ENCODE peak calls at places on chromosomes 2 and 18, in five cellular contexts. F, Q, V, I and G are unnamed samples.

GRCh38 chr2:218272531-218273212 is 2.4 kb downstream of the PNKD start:
- DNase-seq in V (peak), I (peak), F (peak), Q (peak), G (peak)

GRCh38 chr2:84302513-84303412 is 156.3 kb downstream of the SUCLG1 start:
- DNase-seq in V (peak), Q (peak), I (no peak), F (no peak), G (peak)

GRCh38 chr2:33810046-33810835 is 211.1 kb upstream of the FAM98A start:
- DNase-seq in I (no peak), Q (no peak), F (no peak), V (no peak), G (peak)

GRCh38 chr18:7908686-7909299 is 341.7 kb downstream of the PTPRM start:
- DNase-seq in F (no peak), Q (no peak), V (no peak), I (no peak), G (no peak)

GRCh38 chr2:218605438-218605837 is 2.3 kb upstream of the PLCD4 start:
- DNase-seq in V (no peak), I (no peak), Q (no peak), F (no peak), G (no peak)

GRCh38 chr2:173355866-173356508 is 1.3 kb downstream of the CDCA7 start:
- DNase-seq in Q (peak), F (no peak), V (peak), I (no peak), G (peak)

GRCh38 chr2:112850588-112850987 is 14.0 kb upstream of the IL1B start:
- DNase-seq in I (no peak), V (no peak), Q (no peak), F (no peak), G (no peak)

GRCh38 chr18:37309059-37309458 is 256.5 kb downstream of the CELF4 start:
- DNase-seq in Q (no peak), F (no peak), I (no peak), V (no peak), G (no peak)

GRCh38 chr18:52963481-52963880 is 623.5 kb downstream of the DCC start:
- DNase-seq in F (no peak), I (no peak), Q (no peak), V (no peak), G (no peak)

GRCh38 chr2:129929321-129930290 is 49.9 kb upstream of the RAB6C start:
- DNase-seq in F (peak), Q (no peak), V (no peak), I (peak), G (no peak)

GRCh38 chr2:218829868-218830451 is 1.6 kb downstream of the PRKAG3 start:
- DNase-seq in I (peak), F (peak), V (no peak), Q (no peak), G (no peak)

GRCh38 chr2:20468549-20469500 is 22.0 kb downstream of the RHOB start:
- DNase-seq in Q (no peak), I (peak), F (no peak), V (no peak), G (no peak)

GRCh38 chr2:66985901-66986300 is 411.2 kb upstream of the ETAA1 start:
- DNase-seq in Q (no peak), F (no peak), I (no peak), V (no peak), G (no peak)

GRCh38 chr2:231699006-231699405 is 9.3 kb upstream of the PTMA start:
- DNase-seq in I (no peak), Q (no peak), V (no peak), F (no peak), G (peak)

GRCh38 chr2:158600155-158600802 is 143.5 kb downstream of the PKP4 start:
- DNase-seq in F (peak), Q (no peak), I (no peak), V (no peak), G (peak)

GRCh38 chr2:60612028-60612427 is 58.6 kb upstream of the BCL11A start:
- DNase-seq in F (no peak), I (no peak), V (no peak), Q (no peak), G (no peak)

GRCh38 chr18:25650201-25650941 is 298.4 kb upstream of the ZNF521 start:
- DNase-seq in V (no peak), F (no peak), I (no peak), Q (no peak), G (peak)

GRCh38 chr2:1952582-1952981 is 208.3 kb upstream of the PXDN start:
- DNase-seq in V (no peak), Q (no peak), F (no peak), I (no peak), G (no peak)

GRCh38 chr2:165610591-165611029 is 141.1 kb downstream of the CSRNP3 start:
- DNase-seq in V (no peak), I (no peak), Q (peak), F (no peak), G (no peak)

GRCh38 chr2:146990311-146990781 is 854.5 kb upstream of the ACVR2A start:
- DNase-seq in I (no peak), F (no peak), V (no peak), Q (no peak), G (peak)